ENCODE peak calls at places on chromosome 22, in ten cellular contexts. H, F, Q, M, N, Y, X, L, C and W are unnamed samples.

GRCh38 chr22:26672590-26673468 is 15.4 kb downstream of the MIAT start:
- DNase-seq in N (peak; percentile 92), H (peak; percentile 89), F (peak; percentile 86), Q (peak; percentile 89), C (peak; percentile 94), X (peak; percentile 96), M (peak; percentile 80), L (peak; percentile 94), Y (peak; percentile 94), W (peak; percentile 94)

GRCh38 chr22:46538816-46539163 is 1.4 kb upstream of the CELSR1 start:
- DNase-seq in X (no peak), H (peak; percentile 83), N (no peak), F (no peak), Q (no peak), M (no peak), C (peak; percentile 63), Y (no peak), L (no peak), W (peak; percentile 73)

GRCh38 chr22:25362883-25363240 is 143.4 kb downstream of the CRYBB2 start:
- DNase-seq in L (peak; percentile 39), N (peak; percentile 18), Q (no peak), X (no peak), Y (no peak), H (no peak), C (no peak), F (no peak), M (peak; percentile 16), W (no peak)

GRCh38 chr22:47175151-47175760 is 412.8 kb downstream of the TBC1D22A start:
- DNase-seq in Q (no peak), C (peak; percentile 88), X (no peak), N (no peak), H (no peak), F (no peak), M (no peak), L (peak; percentile 29), Y (no peak), W (no peak)

GRCh38 chr22:32080904-32081303 is 37.8 kb downstream of the SLC5A1 start:
- DNase-seq in C (peak; percentile 47), M (peak; percentile 43), X (peak; percentile 68), F (no peak), Y (peak; percentile 48), L (no peak), H (peak; percentile 82), Q (peak; percentile 63), N (no peak), W (peak; percentile 76)

GRCh38 chr22:45883811-45884170 is 93.2 kb downstream of the WNT7B start:
- DNase-seq in H (no peak), Q (no peak), F (no peak), Y (no peak), N (no peak), M (no peak), X (no peak), L (peak; percentile 17), C (no peak), W (no peak)

GRCh38 chr22:39654959-39655579 is 84.5 kb downstream of the CACNA1I start:
- DNase-seq in Q (no peak), M (no peak), C (no peak), Y (no peak), X (no peak), N (no peak), L (no peak), H (no peak), F (no peak), W (no peak)

GRCh38 chr22:46639843-46640242 is 19.7 kb downstream of the GRAMD4 start:
- DNase-seq in M (no peak), X (no peak), Y (peak; percentile 24), H (no peak), N (no peak), L (no peak), C (peak; percentile 7), F (no peak), Q (no peak), W (no peak)

GRCh38 chr22:38300197-38300945 is 16.9 kb downstream of the CSNK1E start:
- DNase-seq in Y (no peak), Q (no peak), F (no peak), C (no peak), H (peak; percentile 50), L (no peak), N (no peak), M (no peak), X (no peak), W (no peak)

GRCh38 chr22:38302906-38303305 is 14.3 kb downstream of the CSNK1E start:
- DNase-seq in C (no peak), X (no peak), H (no peak), Y (no peak), Q (no peak), M (no peak), N (no peak), L (no peak), F (no peak), W (no peak)

GRCh38 chr22:38305481-38306448 is 11.5 kb downstream of the CSNK1E start:
- DNase-seq in L (no peak), F (no peak), Q (no peak), N (no peak), M (no peak), Y (peak; percentile 33), H (peak; percentile 73), X (peak; percentile 66), C (peak; percentile 54), W (peak; percentile 53)

GRCh38 chr22:38303974-38304373 is 13.3 kb downstream of the CSNK1E start:
- DNase-seq in F (no peak), H (no peak), L (no peak), Y (no peak), N (no peak), M (no peak), C (no peak), Q (no peak), X (no peak), W (peak; percentile 42)

DNA sequence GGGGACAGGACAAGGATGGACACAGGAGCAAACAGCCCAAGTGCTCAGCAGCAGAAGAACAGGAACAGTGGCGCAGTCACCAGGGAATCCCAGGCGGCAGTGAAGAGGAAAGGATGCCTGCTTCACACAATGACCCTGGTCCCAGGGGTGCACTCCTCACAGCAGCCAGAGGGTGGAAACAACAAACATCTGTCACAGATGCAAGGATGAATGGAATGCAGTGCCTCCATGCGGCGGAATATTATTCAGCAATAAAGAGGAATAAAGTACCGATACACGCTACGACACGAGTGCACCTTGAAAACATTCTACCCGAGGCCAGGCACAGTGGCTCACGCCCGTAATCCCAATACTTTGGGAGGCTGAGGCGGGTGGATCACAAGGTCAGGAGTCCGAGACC is 12.7 kb downstream of the CSNK1E start:
- DNase-seq in H (no peak), F (no peak), C (no peak), Q (no peak), M (no peak), N (no peak), X (no peak), L (no peak), Y (no peak), W (no peak)
- TF ChIP-seq CTCF in H (no peak), F (no peak), C (peak; percentile 9), Q (no peak), M (no peak), N (no peak), X (no peak), L (no peak), Y (no peak), W (no peak)

GRCh38 chr22:29226246-29226981 is 20.7 kb downstream of the EMID1 start:
- DNase-seq in L (peak; percentile 37), N (no peak), C (no peak), X (no peak), M (no peak), Q (no peak), F (no peak), H (no peak), Y (no peak), W (no peak)

GRCh38 chr22:29219881-29220670 is 14.4 kb downstream of the EMID1 start:
- DNase-seq in N (no peak), X (peak; percentile 5), M (no peak), F (no peak), Y (no peak), H (no peak), C (no peak), Q (no peak), L (no peak), W (no peak)

GRCh38 chr22:29224121-29224858 is 18.6 kb downstream of the EMID1 start:
- DNase-seq in M (no peak), Y (no peak), C (no peak), Q (no peak), X (peak; percentile 44), H (no peak), L (no peak), N (no peak), F (no peak), W (no peak)

GRCh38 chr22:29225422-29226090 is 19.9 kb downstream of the EMID1 start:
- DNase-seq in F (no peak), M (no peak), H (no peak), N (no peak), Y (no peak), X (peak; percentile 25), L (no peak), C (peak; percentile 42), Q (no peak), W (peak; percentile 21)

DNA sequence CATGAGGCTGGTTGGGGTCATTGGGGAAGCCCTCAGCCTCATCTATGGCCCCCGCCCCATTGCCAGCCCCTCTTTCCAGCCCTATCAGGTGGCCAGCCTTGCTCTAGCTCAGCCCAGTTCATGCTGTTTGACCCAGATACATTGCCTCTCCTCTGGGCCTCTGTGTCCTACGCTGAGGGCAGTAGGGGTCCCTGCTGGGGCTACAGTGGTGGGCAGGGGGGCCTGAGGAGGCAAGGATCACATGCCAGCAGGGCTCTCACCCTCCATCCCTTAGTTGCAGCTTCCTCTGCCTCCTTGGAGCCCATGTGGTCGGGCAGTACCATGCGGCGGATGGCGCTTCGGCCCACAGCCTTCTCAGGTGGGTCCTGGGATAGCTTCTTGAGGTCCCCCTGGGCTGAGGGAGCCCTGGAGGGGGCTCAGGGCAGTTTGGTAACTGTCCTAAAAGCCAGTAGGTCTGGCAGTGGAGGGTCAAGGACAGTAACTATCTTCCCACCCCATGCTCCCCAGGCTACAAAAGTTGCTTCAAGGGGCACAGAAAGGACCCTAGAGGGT is 19.2 kb downstream of the EMID1 start:
- DNase-seq in C (no peak), Q (no peak), H (no peak), F (no peak), N (no peak), X (no peak), Y (no peak), M (no peak), L (no peak), W (no peak)
- TF ChIP-seq CTCF in C (no peak), Q (no peak), H (no peak), F (no peak), N (no peak), X (no peak), Y (no peak), M (no peak), L (no peak), W (no peak)

DNA sequence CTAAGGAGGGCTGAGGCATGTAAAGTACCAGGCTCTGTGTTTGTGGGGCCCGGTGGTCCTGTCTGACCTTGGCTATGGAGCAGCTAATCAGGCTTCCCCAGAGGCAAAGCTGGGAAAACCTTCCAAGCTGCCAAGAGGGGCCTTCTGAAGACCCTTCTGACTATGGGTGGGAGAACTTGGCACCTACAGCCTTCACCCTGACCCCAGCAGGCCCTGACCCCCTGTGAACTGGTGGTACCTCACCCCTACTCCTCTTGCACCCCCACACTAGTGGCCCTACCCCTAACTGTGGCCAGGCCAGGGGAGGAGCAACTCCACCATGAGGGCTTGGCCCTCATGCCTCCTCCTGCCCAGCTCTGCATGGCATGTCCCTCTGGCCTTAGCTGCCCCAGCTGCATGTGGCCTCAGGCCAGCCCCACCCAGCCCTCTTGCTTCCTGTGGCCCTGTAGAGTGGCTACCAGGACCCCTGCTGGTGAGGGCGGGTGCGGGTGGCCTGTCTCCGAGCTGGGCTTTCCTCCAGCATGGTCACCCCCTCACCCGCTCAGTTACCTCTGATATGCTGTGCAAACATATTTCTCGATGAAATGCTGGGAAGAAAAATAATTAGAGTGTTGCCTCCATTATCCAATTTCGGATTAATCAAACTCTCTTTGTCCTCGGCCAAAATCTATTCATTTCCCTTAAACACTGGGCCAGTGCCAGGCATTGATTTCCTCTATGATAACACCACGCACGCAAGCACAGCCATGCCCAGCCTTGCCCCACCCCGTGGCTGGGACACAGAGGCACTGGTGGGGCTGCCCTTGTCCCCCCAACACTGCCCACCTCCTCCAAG is 7.5 kb downstream of the GNAZ start:
- DNase-seq in X (no peak), N (no peak), H (no peak), Q (no peak), L (no peak), C (no peak), Y (no peak), F (no peak), M (no peak), W (no peak)
- TF ChIP-seq CTCF in X (no peak), N (no peak), H (no peak), Q (no peak), L (no peak), C (no peak), Y (no peak), F (no peak), M (no peak), W (no peak)

GRCh38 chr22:50536231-50536630 is 6.4 kb upstream of the TYMP start:
- DNase-seq in N (no peak), M (no peak), Q (no peak), L (no peak), X (no peak), F (no peak), Y (no peak), H (no peak), C (no peak), W (no peak)

GRCh38 chr22:50532824-50533344 is 3.1 kb upstream of the TYMP start:
- DNase-seq in C (no peak), N (no peak), H (no peak), L (peak; percentile 26), Q (no peak), Y (no peak), X (no peak), M (no peak), F (no peak), W (no peak)

GRCh38 chr22:50537765-50538164 is 7.9 kb upstream of the KLHDC7B start:
- DNase-seq in N (peak; percentile 30), X (no peak), Y (no peak), M (no peak), C (no peak), Q (no peak), H (no peak), F (no peak), L (no peak), W (no peak)

GRCh38 chr22:50532353-50532700 is 2.5 kb upstream of the TYMP start:
- DNase-seq in H (no peak), Q (no peak), C (no peak), X (peak; percentile 33), N (peak; percentile 74), F (no peak), M (no peak), L (peak; percentile 30), Y (no peak), W (no peak)

DNA sequence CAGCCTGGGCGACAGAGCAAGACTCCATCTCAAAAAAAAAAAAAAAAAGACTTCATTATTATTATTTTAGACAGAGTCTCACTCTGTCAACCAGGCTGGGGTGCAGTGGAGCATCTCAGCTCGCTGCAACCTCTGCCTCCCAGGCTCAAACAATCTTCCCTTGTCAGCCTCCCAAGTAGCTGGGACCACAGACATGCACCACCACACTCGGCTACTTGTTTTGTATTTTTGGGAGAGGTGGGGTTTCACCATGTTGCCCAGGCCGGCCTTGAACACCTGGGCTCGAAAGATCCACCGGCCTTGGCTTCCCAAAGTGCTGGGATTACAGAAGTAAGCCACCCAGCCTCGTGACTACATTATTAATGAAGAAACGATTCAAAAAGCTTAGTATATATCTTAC is 5.3 kb upstream of the TYMP start:
- DNase-seq in H (no peak), Y (no peak), X (no peak), F (no peak), M (no peak), C (no peak), Q (no peak), N (no peak), L (peak; percentile 17), W (no peak)
- TF ChIP-seq CTCF in H (no peak), Y (no peak), X (no peak), F (no peak), M (no peak), C (no peak), Q (no peak), N (no peak), L (no peak), W (no peak)